ENCODE peak calls at places on chromosomes 6 and 20, in eight cellular contexts. T is tibial nerve, E is A549, U is IMR-90, W is sigmoid colon, D is ovary, O is spleen, X is body of pancreas. V is an unnamed sample.
A peak's percentile ranks its signal among the peaks of the same experiment; 100 is the strongest.

GRCh38 chr6:35441205-35441604 is 10.9 kb upstream of the FANCE start:
- DNase-seq in D (no peak), W (no peak), T (no peak), E (no peak), U (no peak), X (no peak), O (no peak), V (no peak)

GRCh38 chr6:134351615-134352474 is 33.9 kb upstream of the SGK1 start:
- DNase-seq in W (no peak), T (no peak), E (no peak), D (no peak), X (no peak), O (no peak), U (peak; percentile 33), V (no peak)

GRCh38 chr20:2331901-2332565 is 36.2 kb downstream of the TGM3 start:
- DNase-seq in W (no peak), U (no peak), X (no peak), E (no peak), O (no peak), D (no peak), T (no peak), V (peak; percentile 72)

GRCh38 chr6:20969551-20969950 is 435.3 kb downstream of the CDKAL1 start:
- DNase-seq in E (no peak), D (no peak), O (no peak), W (no peak), X (no peak), U (no peak), T (no peak), V (no peak)

GRCh38 chr6:144647406-144647964 is 362.4 kb downstream of the UTRN start:
- DNase-seq in O (no peak), E (no peak), X (peak; percentile 22), D (no peak), U (no peak), W (no peak), T (no peak), V (no peak)

GRCh38 chr20:33472868-33473267 is 17.0 kb upstream of the CBFA2T2 start:
- DNase-seq in O (no peak), X (no peak), D (no peak), E (no peak), W (no peak), T (no peak), U (no peak), V (no peak)

GRCh38 chr20:38726849-38727601 is 2.7 kb downstream of the SLC32A1 start:
- DNase-seq in X (peak; percentile 33), T (no peak), O (no peak), D (no peak), U (no peak), E (no peak), W (no peak), V (no peak)

GRCh38 chr6:139430897-139431601 is 56.6 kb upstream of the CITED2 start:
- DNase-seq in X (no peak), O (no peak), T (no peak), E (no peak), U (no peak), W (peak; percentile 70), D (no peak), V (no peak)

GRCh38 chr20:9185511-9185910 is 116.6 kb downstream of the PLCB4 start:
- DNase-seq in D (no peak), U (peak; percentile 89), X (no peak), O (no peak), E (peak; percentile 22), T (no peak), W (no peak), V (no peak)

GRCh38 chr6:96562886-96563285 is at the start of gene FHL5:
- DNase-seq in E (no peak), T (no peak), O (no peak), X (no peak), D (no peak), U (no peak), W (no peak), V (no peak)

GRCh38 chr6:127177030-127177928 is 58.8 kb downstream of the RSPO3 start:
- DNase-seq in O (no peak), T (no peak), U (peak; percentile 63), X (no peak), E (no peak), W (no peak), D (no peak), V (no peak)

GRCh38 chr6:33772114-33772830 is 16.7 kb downstream of the LEMD2 start:
- DNase-seq in X (no peak), D (no peak), U (peak; percentile 30), O (no peak), W (no peak), T (no peak), E (no peak), V (no peak)

GRCh38 chr6:33770833-33771341 is 18.0 kb downstream of the LEMD2 start:
- DNase-seq in U (no peak), W (no peak), T (no peak), D (no peak), O (no peak), X (no peak), E (no peak), V (no peak)

GRCh38 chr6:33772902-33773472 is 15.9 kb downstream of the LEMD2 start:
- DNase-seq in E (no peak), D (no peak), O (no peak), U (no peak), W (no peak), T (no peak), X (no peak), V (no peak)

GRCh38 chr6:33770116-33770832 is 18.7 kb downstream of the LEMD2 start:
- DNase-seq in D (peak; percentile 63), O (no peak), U (no peak), W (no peak), T (no peak), E (no peak), X (no peak), V (no peak)

DNA sequence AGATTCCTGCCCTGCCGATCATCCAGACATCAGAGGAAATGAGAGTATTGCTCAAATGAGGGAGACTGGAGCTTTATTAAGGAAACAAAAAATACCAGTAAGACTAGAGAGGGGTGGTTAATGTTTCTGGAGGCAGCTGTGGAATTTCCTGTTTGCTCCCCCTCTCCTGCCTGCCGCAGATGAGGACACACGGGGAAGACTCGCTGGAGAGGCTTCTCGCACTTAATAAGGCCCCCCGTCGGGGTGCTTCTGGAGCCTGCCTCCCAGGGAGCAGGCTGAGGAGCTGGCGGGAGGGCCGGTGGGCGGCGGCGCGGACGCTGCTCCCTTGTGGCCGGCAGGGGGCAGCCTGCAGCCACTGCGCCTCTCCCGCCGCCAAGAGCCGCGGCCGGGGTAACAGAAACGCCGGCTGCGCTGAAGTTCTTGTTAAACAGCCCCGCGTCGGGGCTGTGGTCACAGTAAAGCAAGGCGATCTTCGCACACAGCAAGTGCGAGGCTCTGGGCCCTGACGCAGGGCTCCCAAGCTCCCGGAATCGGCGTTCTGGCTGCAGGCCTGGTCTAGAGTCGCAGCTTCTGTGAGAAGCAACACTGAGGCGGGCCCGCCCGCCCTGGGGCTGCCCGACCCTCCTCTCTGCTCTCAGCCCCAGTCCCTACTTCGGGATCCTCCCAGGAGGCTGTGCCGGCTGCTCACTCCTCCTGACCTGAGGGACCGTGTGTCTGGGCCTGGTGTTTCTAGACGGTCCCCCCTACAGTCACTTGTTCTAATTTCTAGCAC is 17.4 kb downstream of the LEMD2 start:
- DNase-seq in W (peak; percentile 89), X (peak; percentile 77), U (peak; percentile 96), E (peak; percentile 69), T (peak; percentile 61), O (peak; percentile 92), D (peak; percentile 88), V (no peak)
- TF ChIP-seq POLR2A in W (no peak), X (no peak), U (no peak), E (no peak), T (no peak), O (no peak), D (no peak), V (no peak)

GRCh38 chr6:161919711-161920110 is 645.9 kb upstream of the AGPAT4 start:
- DNase-seq in X (no peak), E (no peak), T (no peak), U (no peak), W (no peak), D (no peak), O (no peak), V (no peak)

GRCh38 chr6:161924516-161925116 is 650.8 kb upstream of the AGPAT4 start:
- DNase-seq in U (no peak), D (no peak), O (no peak), X (peak; percentile 36), W (no peak), E (no peak), T (no peak), V (no peak)

GRCh38 chr6:161918608-161919205 is 644.8 kb upstream of the AGPAT4 start:
- DNase-seq in D (no peak), E (no peak), O (no peak), W (no peak), T (no peak), X (no peak), U (no peak), V (no peak)

GRCh38 chr6:161922631-161923119 is 648.8 kb upstream of the AGPAT4 start:
- DNase-seq in E (peak; percentile 88), O (no peak), T (peak; percentile 35), U (peak; percentile 65), D (no peak), X (peak; percentile 86), W (no peak), V (no peak)

GRCh38 chr6:161921602-161922400 is 647.9 kb upstream of the AGPAT4 start:
- DNase-seq in X (no peak), O (no peak), U (no peak), D (no peak), E (no peak), W (no peak), T (no peak), V (no peak)
- H3K27ac ChIP-seq in X (no peak overlapping the region), O (no peak overlapping the region), U (no peak overlapping the region), D (no peak overlapping the region), E (peak overlapping the region; percentile 78), W (no peak overlapping the region), T (no peak overlapping the region), V (no peak overlapping the region)

GRCh38 chr6:34120953-34121675 is 24.8 kb downstream of the GRM4 start:
- DNase-seq in U (no peak), W (no peak), O (no peak), T (no peak), X (no peak), D (no peak), E (no peak), V (no peak)
- TF ChIP-seq CTCF in U (no peak), W (no peak), O (no peak), T (no peak), X (no peak), D (no peak), E (no peak), V (no peak)

GRCh38 chr6:18122128-18123093 is at the start of gene NHLRC1:
- DNase-seq in O (peak; percentile 96), D (peak; percentile 89), T (peak; percentile 88), E (peak; percentile 93), U (peak; percentile 82), X (peak; percentile 94), W (peak; percentile 95), V (no peak)

GRCh38 chr6:18121580-18122127 is 823 bp downstream of the NHLRC1 start:
- DNase-seq in O (no peak), D (no peak), U (no peak), W (peak; percentile 63), T (no peak), X (no peak), E (no peak), V (no peak)

DNA sequence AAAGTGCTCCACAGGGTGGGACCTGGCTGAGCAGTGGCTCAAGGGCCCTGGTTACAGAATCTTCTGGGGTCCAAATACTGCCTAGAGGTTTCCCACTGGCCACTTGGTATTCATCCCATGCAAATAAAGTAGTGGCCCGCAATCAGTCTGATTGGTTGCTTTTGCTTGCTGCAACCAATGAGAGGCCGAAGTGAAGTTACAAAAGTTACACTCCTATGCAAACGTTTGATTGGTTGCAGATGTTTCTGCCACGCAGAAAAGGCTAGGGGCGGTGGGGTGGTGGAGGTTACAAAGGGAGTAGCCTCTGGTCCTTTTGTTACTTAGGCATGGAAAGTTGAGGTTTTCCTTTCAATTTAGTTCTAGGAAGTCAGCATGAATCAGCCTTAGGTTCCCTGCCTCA is 3.6 kb upstream of the NHLRC1 start:
- DNase-seq in W (no peak), T (no peak), E (no peak), X (no peak), D (no peak), O (no peak), U (no peak), V (no peak)
- TF ChIP-seq POLR2A in W (no peak), T (no peak), E (no peak), X (no peak), D (no peak), O (no peak), U (no peak), V (no peak)